ENCODE peak calls at places on chromosome 16, in five cellular contexts. H, J, Q, E and R are unnamed samples. For H3K4me1, the result is how much of the 10 kb centered on the place peaks cover.

GRCh38 chr16:79618712-79619050 is 18.1 kb upstream of the MAF start:
- DNase-seq in J (no peak), H (peak), Q (no peak), E (no peak), R (no peak)

GRCh38 chr16:30340621-30341020 is 14.5 kb downstream of the CD2BP2 start:
- DNase-seq in H (no peak), J (no peak), E (peak), Q (no peak), R (no peak)

GRCh38 chr16:19228057-19228456 is 57.5 kb upstream of the CLEC19A start:
- DNase-seq in E (no peak), J (no peak), Q (no peak), H (peak), R (no peak)

GRCh38 chr16:73057369-73058210 is 9.7 kb upstream of the ZFHX3 start:
- DNase-seq in H (peak), E (no peak), Q (no peak), J (peak), R (peak)

GRCh38 chr16:68744744-68745280 is 7.7 kb downstream of the CDH1 start:
- DNase-seq in J (peak), Q (peak), E (no peak), H (peak), R (no peak)

GRCh38 chr16:78791926-78792325 is 692.5 kb downstream of the WWOX start:
- DNase-seq in Q (no peak), H (no peak), J (no peak), E (no peak), R (no peak)

GRCh38 chr16:35795361-35796029 is 2336.1 kb downstream of the TP53TG3F start:
- DNase-seq in Q (no peak), E (no peak), H (no peak), J (no peak), R (no peak)

GRCh38 chr16:53378138-53378537 is 56.1 kb upstream of the RBL2 start:
- DNase-seq in Q (no peak), H (no peak), E (no peak), J (no peak), R (no peak)

GRCh38 chr16:83248735-83249469 is 558.9 kb upstream of the HSBP1 start:
- DNase-seq in E (no peak), Q (no peak), H (peak), J (no peak), R (peak)

GRCh38 chr16:49324703-49325102 is 43.1 kb upstream of the CBLN1 start:
- DNase-seq in E (no peak), H (no peak), Q (no peak), J (no peak), R (no peak)

GRCh38 chr16:60064026-60064425 is 1329.9 kb upstream of the GOT2 start:
- DNase-seq in H (peak), E (no peak), J (no peak), Q (no peak), R (no peak)

GRCh38 chr16:8675183-8676159 is 1.1 kb downstream of the ABAT start:
- DNase-seq in Q (no peak), H (no peak), E (peak), J (no peak), R (peak)

GRCh38 chr16:22217890-22218730 is 12.0 kb downstream of the EEF2K start:
- DNase-seq in E (peak), H (no peak), Q (no peak), J (peak), R (no peak)

GRCh38 chr16:64459821-64460220 is 662.0 kb downstream of the CDH11 start:
- DNase-seq in E (no peak), H (peak), Q (no peak), J (no peak), R (no peak)

GRCh38 chr16:68078726-68079615 is 6.2 kb upstream of the NFATC3 start:
- DNase-seq in J (peak), E (no peak), Q (no peak), H (no peak), R (no peak)

GRCh38 chr16:81158964-81159363 is 62.8 kb upstream of the GCSH start:
- DNase-seq in E (no peak), Q (no peak), H (no peak), J (no peak), R (no peak)

GRCh38 chr16:89410794-89411309 is 79.5 kb downstream of the ANKRD11 start:
- DNase-seq in Q (peak), H (peak), E (peak), J (peak), R (no peak)

GRCh38 chr16:86121611-86122010 is 222.6 kb downstream of the IRF8 start:
- DNase-seq in Q (no peak), J (no peak), H (no peak), E (no peak), R (no peak)
- H3K4me1 ChIP-seq in Q (under half), J (under half), H (under half), E (under half), R (under half)

GRCh38 chr16:87661561-87661960 is 59.3 kb downstream of the JPH3 start:
- DNase-seq in E (no peak), Q (no peak), H (peak), J (no peak), R (peak)
- TF ChIP-seq CTCF in E (no peak), Q (no peak), H (no peak), J (no peak), R (no peak)

GRCh38 chr16:71424626-71425025 is 17.2 kb downstream of the TLE7 start:
- DNase-seq in E (no peak), Q (no peak), J (no peak), H (no peak), R (no peak)

GRCh38 chr16:71423865-71424264 is 18.0 kb downstream of the TLE7 start:
- DNase-seq in J (no peak), H (no peak), Q (no peak), E (no peak), R (no peak)

GRCh38 chr16:71425746-71426068 is 16.1 kb downstream of the TLE7 start:
- DNase-seq in H (no peak), Q (no peak), J (no peak), E (no peak), R (no peak)

GRCh38 chr16:71421911-71422310 is 19.9 kb downstream of the TLE7 start:
- DNase-seq in J (peak), H (no peak), Q (no peak), E (no peak), R (no peak)

GRCh38 chr16:71423016-71423415 is 18.8 kb downstream of the TLE7 start:
- DNase-seq in Q (no peak), J (peak), H (no peak), E (no peak), R (no peak)
- H3K4me3 ChIP-seq in Q (no peak), J (no peak), H (no peak), E (no peak), R (no peak)

DNA sequence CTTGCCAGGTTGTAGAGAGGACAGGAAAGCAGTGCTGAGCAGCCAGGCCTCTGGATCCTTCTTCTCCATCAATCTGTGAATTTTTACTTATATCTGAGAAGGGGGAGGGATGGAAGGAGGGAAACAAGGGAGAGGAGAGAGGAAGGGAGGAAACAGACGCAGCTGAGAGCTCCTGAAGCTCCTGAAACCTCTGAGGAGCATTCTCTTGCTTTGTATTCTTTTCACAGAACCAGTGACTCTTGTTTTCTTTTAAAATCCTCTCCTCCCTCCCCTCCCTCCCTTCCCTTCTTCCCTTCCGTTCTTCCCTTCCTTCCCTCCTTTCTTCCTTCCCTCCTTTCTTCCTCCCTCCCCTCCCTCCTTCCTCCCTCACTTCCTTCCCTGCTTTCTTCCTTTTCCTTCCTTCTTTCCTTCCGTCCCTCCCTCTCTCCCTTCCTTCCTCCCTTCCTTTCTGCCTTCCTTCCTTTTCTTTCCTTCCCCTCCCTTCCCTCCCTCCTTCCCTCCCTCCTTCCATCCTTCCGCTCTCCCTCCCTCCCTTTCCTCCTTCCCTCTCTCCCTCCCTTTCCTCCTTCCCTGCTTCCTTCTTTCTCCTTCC is 60.0 kb upstream of the RBFOX1 start:
- DNase-seq in H (no peak), J (no peak), Q (no peak), E (no peak), R (no peak)
- H3K4me1 ChIP-seq in H (under half), J (under half), Q (under half), E (under half), R (under half)

GRCh38 chr16:55641430-55642056 is 14.2 kb upstream of the SLC6A2 start:
- DNase-seq in E (no peak), J (no peak), H (peak), Q (no peak), R (no peak)

GRCh38 chr16:55645986-55646385 is 9.8 kb upstream of the SLC6A2 start:
- DNase-seq in Q (no peak), E (no peak), J (no peak), H (peak), R (no peak)

GRCh38 chr16:55642611-55643010 is 13.2 kb upstream of the SLC6A2 start:
- DNase-seq in E (no peak), J (no peak), Q (no peak), H (no peak), R (no peak)

GRCh38 chr16:55640714-55641327 is 15.0 kb upstream of the SLC6A2 start:
- DNase-seq in Q (no peak), H (no peak), J (no peak), E (no peak), R (no peak)

DNA sequence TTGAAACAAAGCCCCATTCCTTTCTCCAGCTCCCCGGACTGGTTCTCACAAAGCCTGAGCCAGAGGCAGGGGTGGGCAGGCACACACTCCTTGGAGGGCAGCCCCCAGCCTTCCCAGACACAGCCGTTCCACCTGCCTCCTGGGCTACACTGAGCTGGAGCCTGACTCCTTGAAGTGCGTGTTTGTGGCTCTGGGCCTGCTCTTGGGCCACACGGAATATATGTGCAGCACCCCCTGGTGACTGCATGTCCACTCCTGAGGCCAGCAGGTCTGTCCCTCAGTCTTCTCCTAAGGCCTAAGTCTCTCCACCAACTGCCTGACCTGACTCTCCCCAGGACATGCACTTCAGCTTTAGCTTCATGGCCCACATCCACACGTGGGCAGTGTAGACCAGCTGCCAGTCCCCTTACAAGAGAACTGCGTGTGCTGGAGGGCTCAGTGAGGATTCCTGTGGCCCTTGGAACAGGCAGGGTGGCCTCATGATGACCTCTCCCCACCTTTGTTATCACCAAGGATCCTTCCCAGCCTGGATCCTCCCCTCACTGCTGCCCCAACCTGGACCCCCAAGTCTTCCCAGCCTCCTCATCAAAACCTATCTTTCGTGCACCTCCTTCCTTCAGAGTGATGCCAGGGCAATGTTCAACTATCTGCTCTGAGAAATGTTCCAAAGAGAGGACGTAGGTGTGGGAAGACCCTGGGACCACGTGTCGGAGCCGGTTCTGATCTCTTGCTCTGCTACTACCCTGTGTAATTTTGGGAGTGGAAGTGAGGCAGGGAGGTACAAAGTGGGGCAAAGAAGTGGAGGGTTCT is 12.4 kb upstream of the SLC6A2 start:
- DNase-seq in H (no peak), Q (no peak), J (no peak), E (no peak), R (peak)
- TF ChIP-seq CTCF in H (peak), Q (no peak), J (no peak), E (no peak), R (no peak)

GRCh38 chr16:31428638-31429247 is 583 bp upstream of the COX6A2 start:
- DNase-seq in Q (peak), J (no peak), E (no peak), H (no peak), R (no peak)

GRCh38 chr16:31429314-31429713 is 1.2 kb upstream of the COX6A2 start:
- DNase-seq in E (no peak), Q (no peak), J (no peak), H (no peak), R (no peak)

GRCh38 chr16:31428277-31428597 is at the start of gene COX6A2:
- DNase-seq in J (no peak), Q (no peak), H (no peak), E (no peak), R (peak)

GRCh38 chr16:31430380-31431052 is 2.4 kb upstream of the COX6A2 start:
- DNase-seq in J (no peak), H (no peak), E (no peak), Q (peak), R (no peak)

GRCh38 chr16:31427441-31428276 is 501 bp downstream of the COX6A2 start:
- DNase-seq in E (peak), J (peak), Q (peak), H (no peak), R (no peak)
- H3K4me3 ChIP-seq in E (no peak), J (peak), Q (no peak), H (no peak), R (no peak)

DNA sequence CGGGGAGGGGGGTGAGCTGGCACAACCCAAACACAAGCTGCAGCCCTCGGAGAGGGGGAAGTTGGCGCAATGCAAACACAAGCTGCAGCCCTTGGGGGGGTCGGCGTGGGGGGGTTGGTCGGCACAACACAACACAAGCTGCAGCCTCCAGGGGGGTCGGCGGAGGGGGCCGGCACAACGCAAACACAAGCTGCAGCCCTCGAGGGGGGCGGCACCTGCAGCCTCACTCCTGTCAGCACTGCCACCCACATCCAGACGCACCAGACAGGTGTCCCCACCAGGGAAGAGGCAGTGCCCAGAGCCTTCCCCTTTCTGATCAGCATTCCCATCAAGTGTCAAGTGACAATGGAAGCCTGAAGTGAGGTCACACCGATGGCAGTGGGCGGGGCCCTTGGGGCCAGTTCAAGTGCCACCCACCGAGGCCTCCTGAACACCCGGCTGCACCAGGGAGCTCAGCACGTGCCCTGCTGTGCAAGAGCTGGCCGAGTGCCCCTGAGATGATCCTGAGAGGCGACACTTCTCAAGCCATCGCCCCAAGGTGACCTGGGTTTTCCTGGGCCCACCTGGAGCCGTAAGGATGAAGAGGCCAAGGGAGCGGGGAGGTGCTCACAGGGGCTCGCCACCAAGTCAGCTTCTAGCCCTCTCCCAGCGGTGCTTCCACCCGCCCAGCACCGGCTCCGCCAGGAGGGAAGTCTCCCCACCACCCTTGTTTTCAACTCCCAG is 59.3 kb downstream of the KLHDC4 start:
- DNase-seq in H (no peak), Q (no peak), J (no peak), E (no peak), R (no peak)
- H3K4me1 ChIP-seq in H (under half), Q (under half), J (under half), E (under half), R (under half)

GRCh38 chr16:1724491-1724890 is 18.5 kb downstream of the MAPK8IP3 start:
- DNase-seq in Q (no peak), H (no peak), E (no peak), J (no peak), R (no peak)

GRCh38 chr16:1726661-1727502 is 20.9 kb downstream of the MAPK8IP3 start:
- DNase-seq in H (no peak), J (no peak), Q (no peak), E (no peak), R (no peak)

GRCh38 chr16:1723450-1724147 is 17.6 kb downstream of the MAPK8IP3 start:
- DNase-seq in J (peak), E (no peak), H (peak), Q (no peak), R (peak)

DNA sequence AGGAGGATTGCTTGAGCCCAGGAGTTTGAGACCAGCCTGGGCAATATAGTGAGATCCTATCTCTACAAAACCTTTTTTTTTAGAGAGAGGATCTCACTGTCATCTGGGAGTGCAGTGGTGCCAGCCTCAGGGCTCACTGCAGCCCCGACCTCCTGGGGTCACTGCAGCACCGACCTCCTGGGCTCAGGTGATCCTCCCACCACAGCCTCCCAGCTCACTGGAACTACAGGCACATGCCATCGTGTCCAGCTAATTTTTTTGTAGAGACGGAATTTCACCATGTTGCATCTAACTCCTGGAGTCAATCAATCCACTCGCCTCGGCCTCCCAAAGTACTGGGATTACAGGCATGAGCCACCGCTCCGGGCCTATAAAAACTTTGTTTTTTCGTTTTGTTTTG is 15.4 kb downstream of the MAPK8IP3 start:
- DNase-seq in J (no peak), E (no peak), Q (no peak), H (no peak), R (no peak)
- TF ChIP-seq CTCF in J (no peak), E (no peak), Q (no peak), H (no peak), R (no peak)

GRCh38 chr16:1548234-1548633 is 14.8 kb downstream of the TMEM204 start:
- DNase-seq in Q (no peak), J (no peak), H (peak), E (peak), R (peak)

GRCh38 chr16:1543085-1543896 is 9.8 kb downstream of the TMEM204 start:
- DNase-seq in E (peak), J (peak), Q (no peak), H (peak), R (peak)

GRCh38 chr16:1545044-1545736 is 11.7 kb downstream of the TMEM204 start:
- DNase-seq in H (no peak), J (no peak), Q (no peak), E (no peak), R (peak)

GRCh38 chr16:1548727-1549126 is 15.3 kb downstream of the TMEM204 start:
- DNase-seq in E (peak), Q (no peak), H (no peak), J (no peak), R (no peak)

GRCh38 chr16:1546430-1546829 is 13.0 kb downstream of the TMEM204 start:
- DNase-seq in J (no peak), H (no peak), E (no peak), Q (no peak), R (no peak)
- H3K4me3 ChIP-seq in J (no peak), H (no peak), E (no peak), Q (no peak), R (no peak)